ENCODE peak calls at places on chromosomes 7 and 10, in eight cellular contexts. O is CD8-positive, alpha-beta T cell; G is PC-3; N is left ventricle myocardium inferior; H is esophagus squamous epithelium; U is uterus; L is DND-41; A is cardiac muscle cell. Q is an unnamed sample.

GRCh38 chr10:94200148-94200846 is 162.4 kb downstream of the NOC3L start:
- DNase-seq in U (no peak), O (no peak), H (no peak), L (no peak), A (no peak), G (peak; percentile 15), N (no peak), Q (no peak)

GRCh38 chr10:27792191-27792590 is 46.6 kb upstream of the MKX start:
- DNase-seq in U (no peak), H (no peak), A (no peak), L (no peak), O (no peak), N (no peak), G (no peak), Q (no peak)

GRCh38 chr7:39609462-39610149 is 13.8 kb upstream of the RALA start:
- DNase-seq in H (no peak), O (peak; percentile 64), A (peak; percentile 24), G (no peak), L (no peak), N (peak; percentile 33), U (no peak), Q (no peak)

GRCh38 chr10:78957471-78958039 is 111.2 kb upstream of the ZMIZ1 start:
- DNase-seq in N (no peak), U (no peak), A (no peak), O (no peak), G (peak; percentile 49), L (no peak), H (no peak), Q (no peak)

GRCh38 chr7:95690367-95690947 is 81.9 kb upstream of the DYNC1I1 start:
- DNase-seq in H (no peak), N (no peak), L (peak; percentile 32), A (peak; percentile 43), O (no peak), U (no peak), G (peak; percentile 51), Q (peak; percentile 60)

GRCh38 chr10:62323751-62324150 is 50.4 kb upstream of the ZNF365 start:
- DNase-seq in O (no peak), G (peak; percentile 94), U (no peak), N (no peak), H (no peak), A (no peak), L (no peak), Q (no peak)

GRCh38 chr10:52533986-52534385 is 219.9 kb downstream of the DKK1 start:
- DNase-seq in G (peak; percentile 76), L (no peak), N (no peak), H (no peak), O (no peak), U (no peak), A (no peak), Q (no peak)

GRCh38 chr10:88731296-88731695 is 25.2 kb downstream of the LIPK start:
- DNase-seq in N (no peak), O (no peak), H (no peak), G (no peak), L (no peak), U (no peak), A (peak; percentile 22), Q (no peak)

GRCh38 chr10:76296885-76297775 is 865.7 kb downstream of the LRMDA start:
- DNase-seq in A (no peak), L (no peak), H (no peak), O (no peak), U (no peak), N (no peak), G (no peak), Q (no peak)

GRCh38 chr10:9015005-9015404 is 960.5 kb downstream of the GATA3 start:
- DNase-seq in L (no peak), U (no peak), O (no peak), N (no peak), A (no peak), G (no peak), H (no peak), Q (no peak)

GRCh38 chr10:97475936-97476594 is 22.2 kb downstream of the MMS19 start:
- DNase-seq in H (no peak), G (no peak), A (no peak), O (no peak), L (no peak), U (no peak), N (no peak), Q (no peak)

GRCh38 chr7:68038621-68039314 is 1042.1 kb downstream of the TYW1 start:
- DNase-seq in O (no peak), G (peak; percentile 18), H (no peak), A (no peak), N (no peak), U (no peak), L (no peak), Q (no peak)

GRCh38 chr10:68900427-68901105 is 549 bp upstream of the DDX50 start:
- DNase-seq in L (no peak), U (no peak), O (no peak), G (no peak), H (no peak), A (no peak), N (peak; percentile 78), Q (no peak)

GRCh38 chr10:59175538-59176240 is 754 bp upstream of the PHYHIPL start:
- DNase-seq in U (no peak), A (peak; percentile 12), L (no peak), N (no peak), O (no peak), H (no peak), G (no peak), Q (no peak)

GRCh38 chr7:137652721-137653120 is 194.1 kb downstream of the DGKI start:
- DNase-seq in N (no peak), G (peak; percentile 52), H (no peak), U (no peak), L (no peak), A (no peak), O (no peak), Q (no peak)

GRCh38 chr7:100893910-100894763 is 1.6 kb downstream of the ACHE start:
- DNase-seq in G (no peak), H (no peak), U (no peak), O (no peak), N (no peak), A (no peak), L (no peak), Q (no peak)

GRCh38 chr10:68156373-68157185 is 47.3 kb downstream of the MYPN start:
- DNase-seq in U (peak; percentile 62), L (peak; percentile 63), H (no peak), N (no peak), G (peak; percentile 97), A (peak; percentile 40), O (peak; percentile 66), Q (peak; percentile 83)

GRCh38 chr7:74672343-74672915 is 14.9 kb downstream of the GTF2I start:
- DNase-seq in O (no peak), H (no peak), A (no peak), U (no peak), N (no peak), G (no peak), L (no peak), Q (no peak)

GRCh38 chr7:121404348-121404747 is 8.2 kb upstream of the FAM3C start:
- DNase-seq in A (no peak), H (no peak), U (no peak), O (no peak), N (no peak), L (no peak), G (no peak), Q (peak; percentile 46)

GRCh38 chr7:102248456-102249395 is 37.9 kb upstream of the SH2B2 start:
- DNase-seq in O (no peak), U (no peak), L (no peak), H (no peak), G (no peak), N (no peak), A (no peak), Q (no peak)

GRCh38 chr10:10133271-10133670 is 884.4 kb upstream of the CELF2 start:
- DNase-seq in U (no peak), H (no peak), N (no peak), L (no peak), G (no peak), A (no peak), O (no peak), Q (no peak)

GRCh38 chr10:77890097-77890496 is 36.5 kb downstream of the DLG5 start:
- DNase-seq in U (no peak), A (no peak), H (no peak), O (no peak), L (no peak), N (no peak), G (peak; percentile 53), Q (peak; percentile 72)
- H3K4me1 ChIP-seq in U (peaks cover 16% of the 10 kb centered on the region), A (peaks cover 36% of the 10 kb centered on the region), H (peaks cover 66% of the 10 kb centered on the region), O (no peaks in the 10 kb centered on the region), L (no peaks in the 10 kb centered on the region), N (peaks cover 48% of the 10 kb centered on the region), G (peaks cover 30% of the 10 kb centered on the region), Q (no peaks in the 10 kb centered on the region)

GRCh38 chr10:17229967-17230682 is 2.1 kb downstream of the VIM start:
- DNase-seq in L (peak; percentile 91), A (peak; percentile 84), G (peak; percentile 70), N (peak; percentile 82), U (peak; percentile 84), H (peak; percentile 58), O (peak; percentile 95), Q (peak; percentile 95)
- H3K4me1 ChIP-seq in L (peaks cover 49% of the 10 kb centered on the region), A (peaks cover 10% of the 10 kb centered on the region), G (peaks cover 10% of the 10 kb centered on the region), N (peaks cover 76% of the 10 kb centered on the region), U (no peaks in the 10 kb centered on the region), H (peaks cover 34% of the 10 kb centered on the region), O (peaks cover 55% of the 10 kb centered on the region), Q (peaks cover 35% of the 10 kb centered on the region)

DNA sequence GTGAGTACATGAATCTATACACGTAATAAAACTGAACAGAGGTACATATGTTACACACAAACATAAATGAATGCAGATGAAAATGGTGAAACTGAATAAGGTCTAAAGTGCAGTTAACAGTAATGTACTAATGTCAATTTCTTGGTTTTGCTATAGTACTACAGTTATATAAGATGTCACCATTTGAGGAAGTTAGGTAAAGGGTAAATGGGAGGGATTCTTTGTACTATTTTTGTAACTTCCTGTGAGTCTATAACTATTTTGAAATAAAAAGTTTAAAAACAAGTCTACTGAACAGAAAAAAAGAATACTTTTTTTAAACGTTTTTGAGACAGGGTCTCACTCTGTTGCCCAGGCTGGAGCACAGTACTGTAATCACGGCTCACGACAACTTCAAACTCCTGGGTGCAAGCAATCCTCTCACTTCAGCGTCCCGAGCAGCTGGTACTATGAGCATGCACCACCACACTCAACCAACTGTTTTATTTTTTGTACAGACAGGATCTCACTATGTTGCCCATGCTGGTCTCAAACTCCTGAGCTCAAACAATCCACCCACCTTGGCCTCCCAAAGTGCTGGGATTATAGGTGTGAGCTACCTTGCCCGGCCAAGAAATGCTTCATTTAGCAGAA is 71.5 kb downstream of the WAPL start:
- DNase-seq in H (no peak), U (no peak), N (no peak), A (no peak), O (no peak), L (no peak), G (no peak), Q (no peak)
- H3K4me1 ChIP-seq in H (peaks cover 4% of the 10 kb centered on the region), U (no peaks in the 10 kb centered on the region), N (no peaks in the 10 kb centered on the region), A (no peaks in the 10 kb centered on the region), O (peaks cover 21% of the 10 kb centered on the region), L (no peaks in the 10 kb centered on the region), G (no peaks in the 10 kb centered on the region), Q (peaks cover 9% of the 10 kb centered on the region)

DNA sequence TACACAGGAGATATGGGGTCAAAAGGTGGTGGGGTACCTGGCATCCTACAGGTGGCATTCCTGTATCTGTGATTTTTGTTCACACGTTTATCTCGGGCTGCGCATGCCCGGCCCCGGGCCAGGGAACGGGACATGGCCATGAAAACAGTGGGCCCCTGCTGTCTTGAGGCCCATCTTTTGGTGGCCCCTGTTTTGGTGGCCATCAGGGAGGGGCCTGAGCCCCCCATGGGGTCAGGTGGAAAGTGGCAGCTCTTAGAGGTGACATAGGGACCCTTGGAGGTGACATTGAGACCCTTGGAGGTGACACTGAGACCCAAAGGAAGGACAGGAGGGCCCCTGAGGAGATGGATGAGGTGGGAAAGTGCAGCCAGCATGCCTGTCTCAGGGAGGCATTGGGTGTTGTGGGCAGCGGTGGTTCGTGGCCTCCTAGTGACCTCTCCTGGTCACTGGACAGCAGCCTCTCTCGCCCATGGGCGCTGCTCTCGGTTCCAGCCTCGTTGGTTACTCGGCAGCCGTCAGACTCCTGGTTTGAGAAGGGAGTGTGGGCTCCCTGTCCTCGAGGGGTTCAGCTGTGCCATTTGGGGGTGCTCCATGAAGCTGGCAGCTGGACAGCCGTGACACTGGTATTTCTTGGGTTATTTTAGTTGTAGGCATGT is 39.9 kb downstream of the INPP5A start:
- DNase-seq in N (peak; percentile 48), H (no peak), L (no peak), A (peak; percentile 63), G (peak; percentile 9), U (peak; percentile 54), O (no peak), Q (no peak)
- H3K4me1 ChIP-seq in N (peaks cover 62% of the 10 kb centered on the region), H (peaks cover 19% of the 10 kb centered on the region), L (peaks cover 1% of the 10 kb centered on the region), A (peaks cover 41% of the 10 kb centered on the region), G (peaks cover 37% of the 10 kb centered on the region), U (peaks cover 22% of the 10 kb centered on the region), O (peaks cover 19% of the 10 kb centered on the region), Q (peaks cover 54% of the 10 kb centered on the region)

Q was measured in Karpas-422.